ENCODE peak calls at places on chromosomes 1 and 21, in five cellular contexts. T, W, B, U and G are unnamed samples. For H3K4me1, the result is how much of the 10 kb centered on the place peaks cover.

GRCh38 chr1:158930504-158930903 is 848 bp upstream of the PYHIN1 start:
- DNase-seq in B (no peak), U (no peak), T (no peak), W (peak), G (no peak)

GRCh38 chr1:33347650-33347992 is 26.7 kb upstream of the A3GALT2 start:
- DNase-seq in U (peak), T (no peak), B (no peak), W (no peak), G (peak)

GRCh38 chr1:91570105-91570448 is 69.4 kb downstream of the CDC7 start:
- DNase-seq in U (no peak), B (no peak), W (no peak), T (no peak), G (no peak)

GRCh38 chr1:154729598-154729997 is 121.6 kb upstream of the ADAR start:
- DNase-seq in T (no peak), B (no peak), U (peak), W (no peak), G (no peak)

GRCh38 chr1:12215118-12215517 is 14.7 kb upstream of the VPS13D start:
- DNase-seq in W (no peak), B (no peak), T (no peak), U (no peak), G (no peak)

GRCh38 chr21:36504067-36505058 is 24.4 kb upstream of the CLDN14 start:
- DNase-seq in W (peak), T (no peak), U (peak), B (no peak), G (peak)

GRCh38 chr1:34108269-34108668 is 56.8 kb downstream of the CSMD2 start:
- DNase-seq in T (no peak), U (no peak), W (no peak), B (no peak), G (no peak)

GRCh38 chr1:9719978-9720722 is 68.6 kb downstream of the PIK3CD start:
- DNase-seq in T (no peak), U (no peak), B (no peak), W (no peak), G (no peak)

GRCh38 chr1:222043444-222044292 is 301.8 kb upstream of the DUSP10 start:
- DNase-seq in B (no peak), T (no peak), W (no peak), U (peak), G (peak)

GRCh38 chr1:200181861-200182260 is 154.4 kb downstream of the NR5A2 start:
- DNase-seq in U (no peak), B (no peak), W (no peak), T (no peak), G (no peak)

GRCh38 chr1:182889997-182890396 is 50.9 kb downstream of the DHX9 start:
- DNase-seq in W (peak), U (no peak), T (no peak), B (no peak), G (no peak)

DNA sequence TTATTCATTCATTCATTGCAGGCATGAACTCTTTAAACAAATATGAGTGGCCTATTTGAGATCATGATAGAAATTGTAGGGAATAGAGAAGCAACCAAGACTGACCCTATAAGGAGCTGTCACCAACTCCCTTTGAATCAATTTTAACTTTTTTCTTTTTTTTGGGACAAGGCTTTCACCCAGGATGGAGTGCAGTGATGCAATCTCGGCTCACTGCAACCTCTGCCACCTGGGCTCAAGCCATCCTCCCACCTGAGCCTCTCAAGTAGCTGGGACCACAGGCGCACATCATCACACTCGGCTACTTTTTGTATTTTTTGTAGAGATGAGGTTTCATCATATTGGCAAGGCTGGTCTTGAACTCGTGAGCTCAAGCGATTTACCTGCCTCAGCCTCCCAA is 17.1 kb upstream of the ATP5PO start:
- DNase-seq in T (no peak), B (no peak), W (no peak), U (no peak), G (no peak)
- H3K4me1 ChIP-seq in T (under half), B (under half), W (under half), U (under half), G (under half)

GRCh38 chr1:41516168-41516961 is 31.9 kb upstream of the EDN2 start:
- DNase-seq in U (peak), B (peak), T (no peak), W (peak), G (peak)

GRCh38 chr1:41515778-41516167 is 31.3 kb upstream of the EDN2 start:
- DNase-seq in W (no peak), B (no peak), T (no peak), U (no peak), G (no peak)

GRCh38 chr1:41515131-41515678 is 30.7 kb upstream of the EDN2 start:
- DNase-seq in T (no peak), B (peak), W (no peak), U (no peak), G (no peak)

GRCh38 chr1:41518471-41518870 is 34.0 kb upstream of the EDN2 start:
- DNase-seq in T (no peak), W (no peak), B (no peak), U (no peak), G (no peak)

GRCh38 chr1:41517039-41517438 is 32.6 kb upstream of the EDN2 start:
- DNase-seq in B (no peak), W (no peak), T (no peak), U (no peak), G (no peak)
- H3K4me3 ChIP-seq in B (peak), W (no peak), T (no peak), U (no peak), G (no peak)

GRCh38 chr1:114510235-114511047 is 562 bp downstream of the TRIM33 start:
- DNase-seq in T (no peak), U (peak), W (peak), B (peak), G (peak)
- H3K4me1 ChIP-seq in T (under half), U (under half), W (under half), B (under half), G (under half)

GRCh38 chr1:94243665-94244064 is 6.3 kb upstream of the ARHGAP29 start:
- DNase-seq in B (no peak), T (no peak), U (no peak), W (no peak), G (no peak)
- H3K4me3 ChIP-seq in B (no peak), T (no peak), U (peak), W (no peak), G (peak)

GRCh38 chr1:226586650-226587443 is 38.3 kb downstream of the STUM start:
- DNase-seq in W (no peak), T (no peak), U (no peak), B (no peak), G (no peak)
- H3K4me1 ChIP-seq in W (under half), T (under half), U (under half), B (under half), G (under half)

DNA sequence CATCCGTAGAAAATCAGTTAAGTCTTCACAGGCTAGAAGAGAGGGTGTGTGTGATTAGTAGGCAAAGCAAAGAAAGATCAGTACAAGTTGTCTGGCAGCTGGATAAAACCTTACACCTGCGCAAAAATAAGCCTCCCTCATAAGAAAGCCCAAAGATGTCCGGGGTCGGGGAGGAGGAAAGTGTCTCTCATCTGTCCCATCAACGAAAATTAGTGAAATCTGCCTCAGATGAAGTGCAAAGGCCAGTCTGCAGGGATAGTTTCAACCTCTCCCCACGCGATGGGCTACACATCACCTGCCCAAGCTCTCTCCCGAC is 333.9 kb downstream of the SRGAP2C start:
- DNase-seq in T (no peak), W (no peak), B (no peak), U (no peak), G (no peak)
- H3K4me3 ChIP-seq in T (peak), W (peak), B (peak), U (peak), G (peak)

GRCh38 chr1:98002288-98002687 is 81.5 kb upstream of the DPYD start:
- DNase-seq in U (peak), W (no peak), T (no peak), B (no peak), G (no peak)

GRCh38 chr1:98001764-98002163 is 80.9 kb upstream of the DPYD start:
- DNase-seq in W (no peak), B (no peak), U (peak), T (no peak), G (peak)

GRCh38 chr1:98008373-98008772 is 87.5 kb upstream of the DPYD start:
- DNase-seq in T (no peak), U (no peak), W (no peak), B (no peak), G (no peak)

GRCh38 chr1:98003442-98003841 is 82.6 kb upstream of the DPYD start:
- DNase-seq in U (no peak), W (no peak), T (no peak), B (no peak), G (no peak)

GRCh38 chr1:98005326-98006010 is 84.6 kb upstream of the DPYD start:
- DNase-seq in W (no peak), B (no peak), U (peak), T (no peak), G (peak)
- H3K4me1 ChIP-seq in W (under half), B (under half), U (under half), T (under half), G (under half)

GRCh38 chr1:244834596-244835275 is 722 bp upstream of the COX20 start:
- DNase-seq in U (peak), B (peak), W (peak), T (peak), G (peak)
- H3K4me3 ChIP-seq in U (peak), B (peak), W (peak), T (peak), G (peak)

GRCh38 chr21:41481191-41481590 is 26.8 kb downstream of the TMPRSS2 start:
- DNase-seq in W (no peak), B (no peak), U (peak), T (no peak), G (peak)
- H3K4me1 ChIP-seq in W (under half), B (half or more), U (under half), T (under half), G (under half)

GRCh38 chr1:208731976-208732821 is 488.0 kb upstream of the PLXNA2 start:
- DNase-seq in W (no peak), B (no peak), T (no peak), U (no peak), G (no peak)
- H3K4me3 ChIP-seq in W (no peak), B (peak), T (peak), U (no peak), G (no peak)